ENCODE peak calls at places on chromosome 12, in eight cellular contexts. D is pancreas; X is MM.1S; A is transverse colon; Z is esophagus squamous epithelium; T is fibroblast of lung; Y is CD8-positive, alpha-beta T cell; F is Panc1. L is an unnamed sample. For H3K4me1, the result is how much of the 10 kb centered on the place peaks cover.

GRCh38 chr12:101042211-101042610 is 167.8 kb downstream of the SLC5A8 start:
- DNase-seq in D (peak), X (no peak), A (no peak), Z (no peak), T (no peak), Y (no peak), F (no peak), L (peak)

GRCh38 chr12:43931187-43931586 is 95.3 kb downstream of the TMEM117 start:
- DNase-seq in D (no peak), X (no peak), A (no peak), Z (no peak), T (no peak), Y (no peak), F (no peak), L (no peak)

GRCh38 chr12:49580572-49581535 is 12.9 kb upstream of the MCRS1 start:
- DNase-seq in D (peak), X (peak), A (peak), Z (no peak), T (peak), Y (peak), F (peak), L (no peak)

GRCh38 chr12:88325828-88326214 is 183.7 kb downstream of the TMTC3 start:
- DNase-seq in D (no peak), X (no peak), A (no peak), Z (no peak), T (peak), Y (no peak), F (no peak), L (no peak)

GRCh38 chr12:1605129-1606020 is 11.0 kb upstream of the FBXL14 start:
- DNase-seq in D (peak), X (peak), A (peak), Z (no peak), T (peak), Y (peak), F (peak), L (peak)

GRCh38 chr12:68345763-68346162 is 13.6 kb upstream of the MDM1 start:
- DNase-seq in D (no peak), X (no peak), A (no peak), Z (no peak), T (no peak), Y (no peak), F (no peak), L (no peak)

GRCh38 chr12:90333939-90334338 is 621.0 kb downstream of the CCER1 start:
- DNase-seq in D (no peak), X (no peak), A (no peak), Z (no peak), T (peak), Y (no peak), F (no peak), L (no peak)

GRCh38 chr12:50261654-50262053 is 21.7 kb downstream of the LIMA1 start:
- DNase-seq in D (no peak), X (no peak), A (no peak), Z (no peak), T (no peak), Y (no peak), F (no peak), L (no peak)

GRCh38 chr12:1429980-1430379 is 164.4 kb downstream of the FBXL14 start:
- DNase-seq in D (no peak), X (no peak), A (no peak), Z (no peak), T (peak), Y (no peak), F (no peak), L (no peak)

GRCh38 chr12:113407931-113408585 is 4.4 kb upstream of the SDS start:
- DNase-seq in D (no peak), X (no peak), A (no peak), Z (no peak), T (peak), Y (no peak), F (no peak), L (no peak)

GRCh38 chr12:102216086-102216691 is 18.6 kb upstream of the PMCH start:
- DNase-seq in D (no peak), X (no peak), A (no peak), Z (no peak), T (peak), Y (no peak), F (peak), L (no peak)

GRCh38 chr12:9647825-9648700 is 21.4 kb upstream of the CLEC2D start:
- DNase-seq in D (peak), X (peak), A (peak), Z (peak), T (peak), Y (peak), F (no peak), L (peak)

GRCh38 chr12:46110220-46110700 is 119.9 kb upstream of the SCAF11 start:
- DNase-seq in D (peak), X (no peak), A (peak), Z (no peak), T (no peak), Y (no peak), F (no peak), L (peak)

GRCh38 chr12:51403159-51403558 is 12.0 kb upstream of the GALNT6 start:
- DNase-seq in D (no peak), X (no peak), A (no peak), Z (no peak), T (peak), Y (no peak), F (no peak), L (no peak)

GRCh38 chr12:112087055-112087850 is 21.3 kb downstream of the NAA25 start:
- DNase-seq in D (no peak), X (no peak), A (no peak), Z (no peak), T (no peak), Y (no peak), F (no peak), L (no peak)

GRCh38 chr12:28104893-28105864 is 85.1 kb upstream of the CCDC91 start:
- DNase-seq in D (no peak), X (no peak), A (no peak), Z (no peak), T (peak), Y (no peak), F (no peak), L (no peak)

GRCh38 chr12:87086118-87086891 is 830.1 kb upstream of the MGAT4C start:
- DNase-seq in D (no peak), X (no peak), A (no peak), Z (no peak), T (peak), Y (no peak), F (peak), L (no peak)

GRCh38 chr12:119989619-119990381 is 764 bp downstream of the BICDL1 start:
- DNase-seq in D (peak), X (peak), A (peak), Z (no peak), T (peak), Y (peak), F (no peak), L (peak)

GRCh38 chr12:12899530-12900380 is 8.4 kb downstream of the GPRC5A start:
- DNase-seq in D (no peak), X (no peak), A (no peak), Z (no peak), T (peak), Y (no peak), F (no peak), L (no peak)

GRCh38 chr12:116200812-116201211 is 76.7 kb downstream of the MED13L start:
- DNase-seq in D (no peak), X (no peak), A (no peak), Z (no peak), T (peak), Y (no peak), F (no peak), L (no peak)

GRCh38 chr12:127560041-127560478 is 706.9 kb upstream of the TMEM132C start:
- DNase-seq in D (no peak), X (no peak), A (no peak), Z (no peak), T (no peak), Y (no peak), F (no peak), L (no peak)

GRCh38 chr12:24268663-24269186 is 319.3 kb upstream of the SOX5 start:
- DNase-seq in D (no peak), X (no peak), A (no peak), Z (no peak), T (no peak), Y (no peak), F (no peak), L (no peak)

GRCh38 chr12:75390899-75391538 is at the start of gene GLIPR1L2:
- DNase-seq in D (peak), X (peak), A (peak), Z (peak), T (peak), Y (peak), F (peak), L (peak)

GRCh38 chr12:80001562-80001961 is 66.7 kb upstream of the PPP1R12A start:
- DNase-seq in D (no peak), X (no peak), A (no peak), Z (no peak), T (no peak), Y (no peak), F (no peak), L (no peak)

GRCh38 chr12:112188130-112188830 is 62.9 kb downstream of the TRAFD1 start:
- DNase-seq in D (no peak), X (no peak), A (no peak), Z (no peak), T (no peak), Y (no peak), F (no peak), L (no peak)

GRCh38 chr12:71599213-71599612 is 64.4 kb downstream of the ZFC3H1 start:
- DNase-seq in D (no peak), X (no peak), A (no peak), Z (no peak), T (no peak), Y (no peak), F (no peak), L (no peak)

GRCh38 chr12:52659395-52659794 is 7.4 kb upstream of the KRT2 start:
- DNase-seq in D (no peak), X (no peak), A (no peak), Z (no peak), T (no peak), Y (no peak), F (no peak), L (no peak)

GRCh38 chr12:132089407-132089910 is 54.7 kb downstream of the DDX51 start:
- DNase-seq in D (no peak), X (no peak), A (no peak), Z (no peak), T (no peak), Y (no peak), F (no peak), L (no peak)

GRCh38 chr12:13094349-13094748 is 9.1 kb downstream of the GSG1 start:
- DNase-seq in D (no peak), X (peak), A (no peak), Z (no peak), T (peak), Y (no peak), F (no peak), L (no peak)

GRCh38 chr12:30013051-30013450 is 229.3 kb upstream of the TMTC1 start:
- DNase-seq in D (no peak), X (no peak), A (no peak), Z (no peak), T (peak), Y (no peak), F (no peak), L (no peak)

GRCh38 chr12:81692008-81692407 is 67.1 kb downstream of the PPFIA2 start:
- DNase-seq in D (peak), X (no peak), A (no peak), Z (no peak), T (no peak), Y (no peak), F (no peak), L (no peak)

GRCh38 chr12:80059875-80060274 is 39.5 kb upstream of the OTOGL start:
- DNase-seq in D (no peak), X (no peak), A (no peak), Z (no peak), T (no peak), Y (no peak), F (no peak), L (no peak)

GRCh38 chr12:19000836-19001235 is 128.7 kb upstream of the PLEKHA5 start:
- DNase-seq in D (no peak), X (no peak), A (no peak), Z (no peak), T (no peak), Y (no peak), F (no peak), L (no peak)

GRCh38 chr12:19002192-19002591 is 127.3 kb upstream of the PLEKHA5 start:
- DNase-seq in D (no peak), X (no peak), A (no peak), Z (no peak), T (peak), Y (no peak), F (no peak), L (no peak)

GRCh38 chr12:19003987-19004619 is 125.4 kb upstream of the PLEKHA5 start:
- DNase-seq in D (no peak), X (no peak), A (no peak), Z (no peak), T (no peak), Y (no peak), F (no peak), L (no peak)

GRCh38 chr12:19005257-19005801 is 124.2 kb upstream of the PLEKHA5 start:
- DNase-seq in D (no peak), X (no peak), A (no peak), Z (no peak), T (no peak), Y (no peak), F (no peak), L (no peak)

DNA sequence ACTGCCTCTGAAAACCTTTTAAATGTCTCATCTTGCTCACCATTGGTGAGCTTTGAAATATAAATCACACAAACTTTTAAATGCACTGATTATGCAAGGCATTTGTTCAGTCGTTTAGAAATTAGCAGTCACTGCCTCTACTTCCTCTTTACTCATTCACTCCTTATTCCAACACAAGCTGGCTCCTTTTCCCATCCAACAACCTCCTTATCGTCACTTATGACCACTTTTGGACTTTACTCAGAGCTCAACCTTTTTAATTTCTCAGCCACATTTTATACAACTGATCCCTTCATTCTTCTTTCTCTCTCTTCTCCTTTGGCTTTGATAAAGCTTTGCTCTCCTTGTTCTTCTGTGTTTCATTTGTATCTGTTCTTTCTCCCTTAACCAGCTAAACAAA is 126.4 kb upstream of the PLEKHA5 start:
- DNase-seq in D (no peak), X (no peak), A (no peak), Z (no peak), T (peak), Y (no peak), F (no peak), L (no peak)
- H3K4me3 ChIP-seq in D (no peak), X (no peak), A (no peak), Z (no peak), T (no peak), Y (no peak), F (no peak), L (no peak)

DNA sequence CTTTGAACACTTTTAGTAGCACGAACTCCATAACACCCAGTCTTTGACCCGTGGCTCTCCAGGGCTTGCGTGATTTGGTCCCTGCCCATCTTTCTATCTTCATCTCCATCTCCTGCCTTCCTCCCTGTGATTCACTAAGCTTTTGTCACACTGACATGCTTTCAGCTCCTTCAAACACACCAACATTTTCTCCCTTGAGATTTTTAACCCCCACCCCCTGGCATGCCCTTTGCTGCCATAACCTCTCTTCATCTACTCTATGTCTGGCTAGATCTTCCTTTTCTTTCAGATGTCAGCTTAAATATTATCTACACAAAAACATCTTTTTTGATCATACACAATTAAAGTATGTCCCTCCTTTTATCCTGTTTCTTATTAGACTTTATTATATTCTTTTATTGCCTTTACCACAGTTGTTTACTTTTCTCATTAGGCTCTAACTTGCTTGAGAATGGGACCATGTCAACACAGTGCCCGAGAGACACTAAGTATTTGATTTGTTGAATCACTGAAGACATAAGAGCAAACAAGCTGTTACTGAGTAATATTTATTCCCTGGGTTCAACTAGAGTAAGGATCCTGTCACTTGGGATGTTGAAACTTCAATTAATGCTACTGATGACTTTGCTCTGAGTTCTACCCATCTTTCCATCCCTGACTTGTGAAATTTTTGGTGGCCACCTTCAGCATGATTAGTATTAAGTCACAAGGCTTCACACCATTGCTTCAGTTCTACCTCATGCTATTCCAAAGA is 387.3 kb downstream of the LRIG3 start:
- DNase-seq in D (no peak), X (no peak), A (no peak), Z (no peak), T (no peak), Y (no peak), F (no peak), L (no peak)
- H3K4me1 ChIP-seq in D (under half), X (under half), A (under half), Z (under half), T (under half), Y (under half), F (under half), L (under half)

DNA sequence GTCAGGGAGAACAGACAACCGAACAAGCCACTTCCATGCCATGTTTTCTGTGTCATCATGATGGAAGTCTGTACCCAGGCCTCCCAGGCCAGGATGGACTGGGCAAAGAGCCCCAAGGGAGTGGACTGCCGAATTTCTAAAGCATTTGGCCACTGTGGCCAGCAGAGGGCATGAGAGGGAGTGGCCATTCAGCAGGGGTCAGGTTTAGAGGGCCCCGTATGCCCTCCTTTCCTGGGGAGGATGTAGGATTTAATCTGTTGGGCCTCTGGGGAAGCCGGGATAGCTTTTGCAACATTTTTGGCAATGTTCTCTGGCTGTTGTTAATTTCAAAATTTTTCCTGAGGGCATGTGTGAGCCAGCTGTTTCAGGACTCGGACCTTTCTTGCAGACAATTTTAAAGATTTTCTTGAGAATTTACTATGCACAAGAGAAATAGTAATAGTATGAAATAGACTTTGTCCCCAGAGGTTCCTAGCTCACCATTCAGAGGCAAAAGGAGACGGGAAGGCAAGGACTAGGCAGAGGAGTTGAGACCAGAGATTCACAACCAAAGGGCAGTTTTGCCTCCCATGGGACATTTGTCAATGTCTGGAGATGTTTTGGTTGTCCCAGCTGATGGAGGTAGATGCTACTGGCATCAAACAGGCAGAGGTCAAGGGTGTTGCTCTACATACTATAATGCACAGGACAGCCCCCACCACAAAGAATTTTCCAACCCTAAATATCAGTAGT is 18.0 kb downstream of the ACACB start:
- DNase-seq in D (no peak), X (no peak), A (no peak), Z (no peak), T (no peak), Y (no peak), F (no peak), L (no peak)
- TF ChIP-seq CTCF in D (no peak), X (peak), A (peak), Z (no peak), T (peak), Y (no peak), F (peak), L (no peak)

DNA sequence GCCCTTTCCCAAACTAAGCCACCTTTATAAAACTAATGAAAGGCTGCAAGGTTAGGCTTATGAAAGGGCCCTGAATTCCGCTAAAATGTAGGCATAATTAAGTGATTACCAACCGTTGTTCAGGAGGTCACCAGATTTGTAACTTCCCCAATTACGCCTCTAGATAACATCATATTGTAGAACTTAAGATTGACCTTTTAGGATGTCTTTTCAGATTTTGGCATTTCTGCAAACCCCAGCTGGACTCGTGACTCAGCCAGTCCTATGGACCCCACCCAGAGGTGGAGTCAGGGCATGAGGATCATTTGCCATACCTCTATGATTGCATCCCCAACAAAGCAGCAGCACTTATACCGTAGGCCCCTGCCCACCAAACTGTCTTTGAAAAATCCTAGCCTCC is 3.7 kb upstream of the LPCAT3 start:
- DNase-seq in D (no peak), X (no peak), A (no peak), Z (no peak), T (no peak), Y (no peak), F (no peak), L (no peak)
- H3K4me3 ChIP-seq in D (no peak), X (no peak), A (no peak), Z (no peak), T (no peak), Y (no peak), F (no peak), L (no peak)